ENCODE peak calls at places on chromosomes 16 and 17, in eight cellular contexts. One of them, this sample, is unnamed.

GRCh38 chr16:48124266-48124665 is 31.5 kb downstream of the ABCC12 start:
- DNase-seq in esophagus squamous epithelium: no peak
- DNase-seq in heart left ventricle: no peak
- DNase-seq in prostate gland: no peak
- DNase-seq in testis: no peak
- DNase-seq in IMR-90: no peak
- DNase-seq in tibial nerve: no peak
- DNase-seq in suprapubic skin: no peak
- DNase-seq in this sample: no peak

GRCh38 chr16:30482366-30482765 is 9.8 kb downstream of the ITGAL start:
- DNase-seq in suprapubic skin: no peak
- DNase-seq in tibial nerve: no peak
- DNase-seq in prostate gland: no peak
- DNase-seq in IMR-90: no peak
- DNase-seq in testis: no peak
- DNase-seq in esophagus squamous epithelium: no peak
- DNase-seq in heart left ventricle: no peak
- DNase-seq in this sample: no peak

GRCh38 chr17:2034806-2035548 is 5.0 kb downstream of the DPH1 start:
- DNase-seq in heart left ventricle: no peak
- DNase-seq in IMR-90: peak; percentile 56
- DNase-seq in esophagus squamous epithelium: no peak
- DNase-seq in testis: no peak
- DNase-seq in suprapubic skin: no peak
- DNase-seq in prostate gland: no peak
- DNase-seq in tibial nerve: no peak
- DNase-seq in this sample: no peak

GRCh38 chr16:19639986-19640421 is 78.0 kb downstream of the KNOP1 start:
- DNase-seq in esophagus squamous epithelium: no peak
- DNase-seq in suprapubic skin: no peak
- DNase-seq in IMR-90: no peak
- DNase-seq in tibial nerve: no peak
- DNase-seq in prostate gland: no peak
- DNase-seq in testis: peak; percentile 72
- DNase-seq in heart left ventricle: no peak
- DNase-seq in this sample: no peak

GRCh38 chr16:54287758-54288591 is 1.4 kb upstream of the IRX3 start:
- DNase-seq in prostate gland: no peak
- DNase-seq in IMR-90: no peak
- DNase-seq in heart left ventricle: peak; percentile 43
- DNase-seq in tibial nerve: no peak
- DNase-seq in testis: no peak
- DNase-seq in esophagus squamous epithelium: no peak
- DNase-seq in suprapubic skin: no peak
- DNase-seq in this sample: no peak

GRCh38 chr17:35087731-35088646 is 24.5 kb upstream of the RFFL start:
- DNase-seq in IMR-90: peak; percentile 42
- DNase-seq in testis: peak; percentile 68
- DNase-seq in prostate gland: peak; percentile 54
- DNase-seq in suprapubic skin: peak; percentile 82
- DNase-seq in tibial nerve: no peak
- DNase-seq in esophagus squamous epithelium: no peak
- DNase-seq in heart left ventricle: peak; percentile 55
- DNase-seq in this sample: peak; percentile 57

GRCh38 chr16:23874613-23875294 is 39.0 kb downstream of the PRKCB start:
- DNase-seq in tibial nerve: no peak
- DNase-seq in esophagus squamous epithelium: no peak
- DNase-seq in heart left ventricle: no peak
- DNase-seq in suprapubic skin: no peak
- DNase-seq in testis: no peak
- DNase-seq in prostate gland: no peak
- DNase-seq in IMR-90: no peak
- DNase-seq in this sample: no peak

GRCh38 chr16:28473714-28474265 is 1.7 kb upstream of the NPIPB7 start:
- DNase-seq in heart left ventricle: no peak
- DNase-seq in esophagus squamous epithelium: no peak
- DNase-seq in testis: no peak
- DNase-seq in suprapubic skin: no peak
- DNase-seq in prostate gland: no peak
- DNase-seq in tibial nerve: no peak
- DNase-seq in IMR-90: no peak
- DNase-seq in this sample: no peak

GRCh38 chr17:39867084-39867890 is 715 bp upstream of the ZPBP2 start:
- DNase-seq in IMR-90: no peak
- DNase-seq in testis: peak; percentile 22
- DNase-seq in heart left ventricle: no peak
- DNase-seq in esophagus squamous epithelium: no peak
- DNase-seq in tibial nerve: no peak
- DNase-seq in prostate gland: no peak
- DNase-seq in suprapubic skin: no peak
- DNase-seq in this sample: no peak

GRCh38 chr16:17921357-17921978 is 415.1 kb downstream of the NPIPA8 start:
- DNase-seq in esophagus squamous epithelium: no peak
- DNase-seq in IMR-90: no peak
- DNase-seq in prostate gland: peak; percentile 26
- DNase-seq in heart left ventricle: no peak
- DNase-seq in testis: peak; percentile 76
- DNase-seq in tibial nerve: no peak
- DNase-seq in suprapubic skin: no peak
- DNase-seq in this sample: peak; percentile 30

GRCh38 chr16:3149630-3150345 is 15.0 kb downstream of the ZNF213 start:
- DNase-seq in suprapubic skin: no peak
- DNase-seq in esophagus squamous epithelium: no peak
- DNase-seq in testis: peak; percentile 78
- DNase-seq in heart left ventricle: peak; percentile 76
- DNase-seq in prostate gland: peak; percentile 48
- DNase-seq in IMR-90: peak; percentile 42
- DNase-seq in tibial nerve: no peak
- DNase-seq in this sample: peak; percentile 81

GRCh38 chr17:31099051-31099450 is 4.3 kb downstream of the NF1 start:
- DNase-seq in heart left ventricle: no peak
- DNase-seq in suprapubic skin: no peak
- DNase-seq in testis: no peak
- DNase-seq in tibial nerve: no peak
- DNase-seq in IMR-90: peak; percentile 31
- DNase-seq in prostate gland: no peak
- DNase-seq in esophagus squamous epithelium: no peak
- DNase-seq in this sample: no peak

DNA sequence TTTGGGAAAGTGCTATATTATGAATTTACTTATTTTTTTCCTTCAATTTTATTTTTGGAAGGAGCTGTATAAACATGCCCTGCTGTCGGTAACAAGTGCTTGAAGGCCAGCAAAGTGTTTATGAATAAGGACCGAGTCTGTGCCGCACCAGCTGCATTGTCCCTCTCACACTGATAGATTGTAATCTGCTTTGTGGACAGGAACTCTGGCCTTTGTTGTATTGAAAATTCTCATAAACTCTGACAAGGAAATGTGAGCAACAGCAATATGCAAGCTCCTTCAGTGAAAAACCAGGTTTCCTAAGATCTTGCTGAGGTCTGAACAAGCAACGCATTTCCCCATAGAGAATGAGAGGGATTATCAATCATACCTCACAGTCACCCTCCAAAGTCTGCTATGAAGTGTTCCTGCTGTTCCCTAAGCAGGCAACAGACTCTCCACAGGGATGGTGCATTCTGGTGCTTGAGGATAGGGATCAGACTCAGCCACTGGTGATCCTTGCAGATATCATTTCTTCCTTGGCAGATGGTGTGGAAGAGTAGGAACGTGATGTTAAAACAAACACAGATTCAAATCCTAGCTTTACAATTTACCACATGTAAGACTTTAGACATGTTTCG is 109.6 kb downstream of the KCNJ2 start:
- DNase-seq in tibial nerve: no peak
- DNase-seq in esophagus squamous epithelium: no peak
- DNase-seq in heart left ventricle: no peak
- DNase-seq in IMR-90: peak; percentile 1
- DNase-seq in suprapubic skin: no peak
- DNase-seq in prostate gland: no peak
- DNase-seq in testis: no peak
- DNase-seq in this sample: no peak
- H3K4me3 ChIP-seq in tibial nerve: no peak overlapping the region
- H3K4me3 ChIP-seq in esophagus squamous epithelium: no peak overlapping the region
- H3K4me3 ChIP-seq in heart left ventricle: no peak overlapping the region
- H3K4me3 ChIP-seq in IMR-90: no peak overlapping the region
- H3K4me3 ChIP-seq in suprapubic skin: no peak overlapping the region
- H3K4me3 ChIP-seq in prostate gland: no peak overlapping the region
- H3K4me3 ChIP-seq in testis: no peak overlapping the region
- H3K4me3 ChIP-seq in this sample: no peak overlapping the region

DNA sequence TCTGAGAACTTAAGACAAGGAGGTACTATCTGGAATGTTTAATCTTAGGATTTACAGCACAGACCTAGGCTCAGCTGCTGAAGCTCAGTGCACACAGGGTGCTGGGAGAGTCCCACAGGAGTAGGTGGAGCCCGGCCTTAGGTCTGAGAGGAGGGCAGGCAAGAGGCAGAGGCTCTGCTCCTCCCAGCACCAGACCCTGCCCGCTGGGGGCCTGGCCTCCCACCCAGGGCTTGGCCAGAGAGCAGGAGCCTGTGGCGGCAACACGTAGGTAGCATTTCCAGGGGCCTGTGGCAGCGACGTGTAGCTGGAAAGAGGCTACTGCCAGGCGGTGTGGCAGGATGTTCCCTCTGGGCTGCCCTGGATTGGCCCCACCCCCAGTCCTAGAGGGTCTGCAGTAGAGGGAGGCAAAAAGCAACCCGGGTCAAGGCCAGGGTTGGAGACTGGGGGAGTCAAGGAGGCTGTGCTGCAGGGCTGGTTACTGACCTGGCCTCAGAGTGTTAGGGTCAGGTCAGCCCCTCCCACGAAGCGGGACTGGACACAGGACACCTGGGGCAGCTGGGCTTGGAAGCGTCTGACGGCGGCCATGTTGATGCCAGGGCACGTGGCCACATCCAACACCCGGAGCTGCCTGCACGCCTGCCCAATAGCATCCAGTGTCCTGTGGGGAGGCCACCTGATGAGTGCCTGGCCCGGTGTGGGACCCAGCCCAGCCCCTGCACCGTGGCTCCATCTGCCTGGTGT is 8.4 kb downstream of the ELMO3 start:
- DNase-seq in testis: no peak
- DNase-seq in prostate gland: no peak
- DNase-seq in heart left ventricle: no peak
- DNase-seq in IMR-90: no peak
- DNase-seq in tibial nerve: no peak
- DNase-seq in suprapubic skin: no peak
- DNase-seq in esophagus squamous epithelium: no peak
- DNase-seq in this sample: no peak
- TF ChIP-seq POLR2A in testis: no peak
- TF ChIP-seq POLR2A in prostate gland: no peak
- TF ChIP-seq POLR2A in heart left ventricle: no peak
- TF ChIP-seq POLR2A in IMR-90: no peak
- TF ChIP-seq POLR2A in tibial nerve: no peak
- TF ChIP-seq POLR2A in suprapubic skin: no peak
- TF ChIP-seq POLR2A in esophagus squamous epithelium: no peak
- TF ChIP-seq POLR2A in this sample: no peak

GRCh38 chr16:22070361-22071351 is 21.7 kb upstream of the VWA3A start:
- DNase-seq in heart left ventricle: no peak
- DNase-seq in suprapubic skin: no peak
- DNase-seq in prostate gland: peak; percentile 47
- DNase-seq in tibial nerve: no peak
- DNase-seq in esophagus squamous epithelium: no peak
- DNase-seq in IMR-90: peak; percentile 51
- DNase-seq in testis: no peak
- DNase-seq in this sample: no peak
- H3K27ac ChIP-seq in heart left ventricle: peak overlapping the region; percentile 12
- H3K27ac ChIP-seq in suprapubic skin: no peak overlapping the region
- H3K27ac ChIP-seq in prostate gland: peak overlapping the region; percentile 41
- H3K27ac ChIP-seq in tibial nerve: no peak overlapping the region
- H3K27ac ChIP-seq in esophagus squamous epithelium: no peak overlapping the region
- H3K27ac ChIP-seq in IMR-90: no peak overlapping the region
- H3K27ac ChIP-seq in testis: no peak overlapping the region
- H3K27ac ChIP-seq in this sample: peak overlapping the region; percentile 33

DNA sequence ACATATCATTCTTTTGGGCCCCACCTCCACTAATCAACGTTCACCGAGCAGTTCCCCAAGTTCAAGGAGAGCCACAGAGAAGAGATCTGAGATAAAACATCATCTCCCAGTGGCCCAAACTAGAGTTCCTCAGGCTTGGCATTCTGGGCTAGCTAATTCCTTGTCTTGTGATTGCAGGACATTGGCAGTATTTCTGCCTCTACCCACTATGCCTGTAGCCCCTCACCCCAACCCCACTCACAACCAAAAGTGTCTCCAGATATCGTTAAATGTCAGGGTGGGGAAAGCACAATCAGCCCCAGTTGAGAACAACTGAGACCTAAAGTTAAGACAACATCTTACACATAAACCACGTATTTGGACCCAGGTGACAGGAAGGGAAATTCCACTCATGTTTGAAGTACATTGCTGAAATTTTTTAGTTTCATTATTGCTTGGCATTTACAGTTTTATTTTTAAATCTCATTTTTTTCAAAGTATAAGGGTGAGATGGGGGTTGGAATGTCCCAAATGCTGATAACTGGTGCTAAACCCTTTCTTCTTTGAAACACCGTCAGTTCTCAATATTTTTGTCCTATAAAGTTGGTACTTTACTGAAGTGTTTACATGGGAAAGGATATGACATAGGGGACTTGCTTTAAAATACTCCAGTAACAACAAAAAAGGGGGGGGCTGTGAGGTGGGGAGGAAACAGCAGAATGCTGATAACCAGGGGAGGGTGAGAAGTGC is 13.6 kb downstream of the ZC3H7A start:
- DNase-seq in heart left ventricle: no peak
- DNase-seq in prostate gland: no peak
- DNase-seq in tibial nerve: no peak
- DNase-seq in IMR-90: peak; percentile 45
- DNase-seq in esophagus squamous epithelium: no peak
- DNase-seq in testis: no peak
- DNase-seq in suprapubic skin: no peak
- DNase-seq in this sample: no peak
- H3K4me3 ChIP-seq in heart left ventricle: peak overlapping the region; percentile 17
- H3K4me3 ChIP-seq in prostate gland: no peak overlapping the region
- H3K4me3 ChIP-seq in tibial nerve: no peak overlapping the region
- H3K4me3 ChIP-seq in IMR-90: peak overlapping the region; percentile 28
- H3K4me3 ChIP-seq in esophagus squamous epithelium: no peak overlapping the region
- H3K4me3 ChIP-seq in testis: no peak overlapping the region
- H3K4me3 ChIP-seq in suprapubic skin: peak overlapping the region; percentile 10
- H3K4me3 ChIP-seq in this sample: no peak overlapping the region